ENCODE peak calls at places on chromosomes 11 and 22, in four cellular contexts. X is RWPE1; Y is effector memory CD4-positive, alpha-beta T cell; V is right lobe of liver. I is an unnamed sample.

GRCh38 chr11:64306563-64306875 is 1.2 kb downstream of the ESRRA start:
- DNase-seq in X (no peak), Y (no peak), V (no peak), I (no peak)

GRCh38 chr22:21696115-21696514 is 30.3 kb downstream of the PPIL2 start:
- DNase-seq in X (no peak), Y (no peak), V (peak), I (no peak)

GRCh38 chr22:33477131-33478111 is 419.2 kb upstream of the SYN3 start:
- DNase-seq in X (no peak), Y (no peak), V (no peak), I (peak)

GRCh38 chr11:57321996-57322880 is 2.5 kb downstream of the TNKS1BP1 start:
- DNase-seq in X (peak), Y (no peak), V (peak), I (peak)

GRCh38 chr11:64383580-64383979 is 24.6 kb downstream of the RPS6KA4 start:
- DNase-seq in X (no peak), Y (no peak), V (no peak), I (no peak)

GRCh38 chr11:126115820-126116319 is 53.2 kb upstream of the CDON start:
- DNase-seq in X (no peak), Y (no peak), V (peak), I (peak)

GRCh38 chr22:35451602-35452001 is 51.7 kb downstream of the MCM5 start:
- DNase-seq in X (no peak), Y (no peak), V (no peak), I (no peak)

GRCh38 chr22:45468872-45469572 is 33.7 kb upstream of the FBLN1 start:
- DNase-seq in X (peak), Y (no peak), V (no peak), I (peak)

GRCh38 chr22:46052331-46052771 is 75.4 kb upstream of the WNT7B start:
- DNase-seq in X (no peak), Y (no peak), V (peak), I (peak)

GRCh38 chr22:23513705-23514104 is 66.4 kb downstream of the IGLL1 start:
- DNase-seq in X (no peak), Y (no peak), V (no peak), I (no peak)

GRCh38 chr22:23511627-23512347 is 68.3 kb downstream of the IGLL1 start:
- DNase-seq in X (no peak), Y (no peak), V (no peak), I (no peak)

GRCh38 chr22:23512738-23513137 is 67.4 kb downstream of the IGLL1 start:
- DNase-seq in X (no peak), Y (no peak), V (no peak), I (no peak)

GRCh38 chr22:23512348-23512705 is 67.8 kb downstream of the IGLL1 start:
- DNase-seq in X (no peak), Y (no peak), V (no peak), I (no peak)

DNA sequence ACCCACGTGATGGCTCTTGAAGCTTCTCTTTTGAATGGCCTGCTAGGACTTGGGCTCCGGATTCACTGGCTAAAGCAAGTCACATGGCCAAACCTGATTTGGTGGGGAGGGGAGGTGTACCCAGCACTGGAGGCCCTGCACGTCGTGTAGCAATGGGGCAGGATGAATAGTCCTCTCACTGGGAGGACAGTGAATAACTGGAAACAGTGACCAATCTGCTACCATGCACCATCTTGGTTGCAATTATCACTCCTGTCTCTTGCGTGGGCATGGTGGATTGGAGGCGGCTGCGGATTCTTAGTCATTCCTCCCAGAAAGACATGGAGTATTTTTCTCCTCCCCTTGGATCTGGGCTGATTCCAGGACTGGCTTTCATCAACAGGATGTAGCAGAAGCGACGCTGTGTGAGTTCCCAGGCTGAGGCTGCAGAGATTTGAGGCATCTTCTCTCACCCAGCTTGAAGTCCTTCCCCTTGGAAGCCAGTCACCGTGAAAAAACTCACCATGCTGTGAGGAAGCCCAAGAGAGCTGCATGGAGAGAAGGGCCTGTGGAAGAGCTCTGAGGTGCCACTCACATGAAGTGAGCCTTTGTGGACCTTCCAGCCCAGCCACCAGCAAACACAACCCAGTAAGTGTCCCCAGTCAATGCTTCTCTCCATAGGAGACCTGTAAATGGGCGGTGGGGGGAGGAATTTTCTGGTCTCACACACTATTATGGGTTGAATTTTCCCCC is 70.4 kb downstream of the IGLL1 start:
- DNase-seq in X (no peak), Y (no peak), V (peak), I (peak)
- H3K27ac ChIP-seq in X (no peak), Y (no peak), V (no peak), I (no peak)

GRCh38 chr11:123391646-123392348 is 38.3 kb upstream of the GRAMD1B start:
- DNase-seq in X (no peak), Y (no peak), V (no peak), I (no peak)
- H3K27ac ChIP-seq in X (no peak), Y (no peak), V (no peak), I (no peak)

GRCh38 chr11:87097582-87097981 is 59.8 kb downstream of the TMEM135 start:
- DNase-seq in X (peak), Y (no peak), V (no peak), I (peak)
- H3K27ac ChIP-seq in X (no peak), Y (no peak), V (no peak), I (no peak)

GRCh38 chr22:19457828-19458428 is 10.4 kb upstream of the C22orf39 start:
- DNase-seq in X (no peak), Y (no peak), V (no peak), I (no peak)

GRCh38 chr22:19455033-19455432 is 7.5 kb upstream of the C22orf39 start:
- DNase-seq in X (no peak), Y (no peak), V (no peak), I (no peak)

GRCh38 chr22:19455585-19456370 is 8.3 kb upstream of the C22orf39 start:
- DNase-seq in X (no peak), Y (no peak), V (no peak), I (no peak)

GRCh38 chr22:19454156-19454555 is 6.6 kb upstream of the C22orf39 start:
- DNase-seq in X (no peak), Y (no peak), V (no peak), I (no peak)

GRCh38 chr22:19456541-19456940 is 9.0 kb upstream of the C22orf39 start:
- DNase-seq in X (no peak), Y (no peak), V (no peak), I (no peak)
- H3K27ac ChIP-seq in X (peak), Y (no peak), V (no peak), I (no peak)

GRCh38 chr11:76606102-76606793 is 64.3 kb downstream of the LRRC32 start:
- DNase-seq in X (no peak), Y (no peak), V (no peak), I (no peak)

GRCh38 chr11:76605338-76606074 is 65.0 kb downstream of the LRRC32 start:
- DNase-seq in X (no peak), Y (no peak), V (no peak), I (no peak)

GRCh38 chr11:76604652-76605241 is 65.8 kb downstream of the LRRC32 start:
- DNase-seq in X (no peak), Y (no peak), V (peak), I (peak)

GRCh38 chr11:76609736-76610370 is 60.7 kb downstream of the LRRC32 start:
- DNase-seq in X (no peak), Y (no peak), V (no peak), I (peak)

GRCh38 chr11:76607431-76607830 is 63.1 kb downstream of the LRRC32 start:
- DNase-seq in X (no peak), Y (no peak), V (no peak), I (no peak)
- H3K27ac ChIP-seq in X (no peak), Y (no peak), V (no peak), I (no peak)

I was measured in astrocyte.